ENCODE peak calls at places on chromosomes 7 and 10, in four cellular contexts. One of them, this sample, is unnamed.

GRCh38 chr10:5888843-5889623 is 660 bp downstream of the ANKRD16 start:
- DNase-seq in T follicular helper cell: peak
- DNase-seq in left lung: peak
- DNase-seq in occipital lobe: peak
- DNase-seq in this sample: no peak

GRCh38 chr7:44914992-44915607 is 29.8 kb upstream of the PURB start:
- DNase-seq in left lung: no peak
- DNase-seq in T follicular helper cell: peak
- DNase-seq in occipital lobe: no peak
- DNase-seq in this sample: no peak

GRCh38 chr10:125742465-125742864 is 23.0 kb downstream of the EDRF1 start:
- DNase-seq in occipital lobe: no peak
- DNase-seq in left lung: no peak
- DNase-seq in T follicular helper cell: no peak
- DNase-seq in this sample: no peak

GRCh38 chr10:114388275-114388674 is 16.0 kb downstream of the AFAP1L2 start:
- DNase-seq in left lung: no peak
- DNase-seq in T follicular helper cell: no peak
- DNase-seq in occipital lobe: no peak
- DNase-seq in this sample: no peak

GRCh38 chr10:2981361-2981801 is 86.0 kb upstream of the PFKP start:
- DNase-seq in left lung: no peak
- DNase-seq in T follicular helper cell: no peak
- DNase-seq in occipital lobe: no peak
- DNase-seq in this sample: no peak

GRCh38 chr10:43867667-43868361 is 219.1 kb upstream of the ZNF32 start:
- DNase-seq in T follicular helper cell: no peak
- DNase-seq in occipital lobe: no peak
- DNase-seq in left lung: no peak
- DNase-seq in this sample: no peak

GRCh38 chr7:95878677-95879076 is 106.3 kb downstream of the DYNC1I1 start:
- DNase-seq in occipital lobe: no peak
- DNase-seq in left lung: no peak
- DNase-seq in T follicular helper cell: no peak
- DNase-seq in this sample: no peak

GRCh38 chr10:22761569-22762220 is 47.3 kb upstream of the PIP4K2A start:
- DNase-seq in left lung: no peak
- DNase-seq in occipital lobe: peak
- DNase-seq in T follicular helper cell: no peak
- DNase-seq in this sample: peak

GRCh38 chr10:89392974-89393373 is 551 bp downstream of the IFIT1 start:
- DNase-seq in occipital lobe: no peak
- DNase-seq in left lung: no peak
- DNase-seq in T follicular helper cell: no peak
- DNase-seq in this sample: no peak

GRCh38 chr10:24196426-24197039 is 12.4 kb upstream of the KIAA1217 start:
- DNase-seq in left lung: no peak
- DNase-seq in occipital lobe: peak
- DNase-seq in T follicular helper cell: peak
- DNase-seq in this sample: peak

GRCh38 chr10:16779375-16779774 is 37.8 kb downstream of the RSU1 start:
- DNase-seq in T follicular helper cell: no peak
- DNase-seq in left lung: no peak
- DNase-seq in occipital lobe: no peak
- DNase-seq in this sample: no peak

GRCh38 chr10:115026041-115026779 is 67.0 kb upstream of the ATRNL1 start:
- DNase-seq in occipital lobe: peak
- DNase-seq in T follicular helper cell: no peak
- DNase-seq in left lung: no peak
- DNase-seq in this sample: no peak

GRCh38 chr7:244981-245380 is 45.0 kb upstream of the FOXL3 start:
- DNase-seq in T follicular helper cell: no peak
- DNase-seq in left lung: no peak
- DNase-seq in occipital lobe: no peak
- DNase-seq in this sample: no peak

GRCh38 chr7:18610331-18610948 is 114.9 kb downstream of the HDAC9 start:
- DNase-seq in occipital lobe: no peak
- DNase-seq in left lung: no peak
- DNase-seq in T follicular helper cell: no peak
- DNase-seq in this sample: no peak

GRCh38 chr10:121244791-121245190 is 353.5 kb downstream of the FGFR2 start:
- DNase-seq in T follicular helper cell: no peak
- DNase-seq in occipital lobe: no peak
- DNase-seq in left lung: no peak
- DNase-seq in this sample: no peak

GRCh38 chr10:34176351-34176750 is 638.7 kb downstream of the PARD3 start:
- DNase-seq in left lung: no peak
- DNase-seq in T follicular helper cell: no peak
- DNase-seq in occipital lobe: no peak
- DNase-seq in this sample: no peak

GRCh38 chr7:141360414-141360760 is 190.8 kb upstream of the AGK start:
- DNase-seq in T follicular helper cell: no peak
- DNase-seq in left lung: no peak
- DNase-seq in occipital lobe: no peak
- DNase-seq in this sample: no peak

GRCh38 chr10:36629476-36629875 is 495.9 kb upstream of the ANKRD30A start:
- DNase-seq in occipital lobe: no peak
- DNase-seq in left lung: no peak
- DNase-seq in T follicular helper cell: no peak
- DNase-seq in this sample: no peak

GRCh38 chr7:28114056-28114455 is 66.5 kb downstream of the JAZF1 start:
- DNase-seq in occipital lobe: peak
- DNase-seq in left lung: no peak
- DNase-seq in T follicular helper cell: no peak
- DNase-seq in this sample: no peak

GRCh38 chr7:91645542-91645941 is 235.0 kb downstream of the MTERF1 start:
- DNase-seq in T follicular helper cell: no peak
- DNase-seq in left lung: no peak
- DNase-seq in occipital lobe: no peak
- DNase-seq in this sample: no peak

GRCh38 chr10:49734676-49735075 is 27.4 kb downstream of the OGDHL start:
- DNase-seq in left lung: peak
- DNase-seq in occipital lobe: no peak
- DNase-seq in T follicular helper cell: no peak
- DNase-seq in this sample: no peak

GRCh38 chr7:149245244-149245643 is 5.8 kb downstream of the ZNF212 start:
- DNase-seq in T follicular helper cell: no peak
- DNase-seq in occipital lobe: no peak
- DNase-seq in left lung: no peak
- DNase-seq in this sample: no peak

GRCh38 chr10:35942052-35942451 is 300.0 kb upstream of the FZD8 start:
- DNase-seq in T follicular helper cell: no peak
- DNase-seq in occipital lobe: no peak
- DNase-seq in left lung: no peak
- DNase-seq in this sample: no peak

GRCh38 chr7:158300427-158300826 is 287.2 kb downstream of the PTPRN2 start:
- DNase-seq in T follicular helper cell: no peak
- DNase-seq in occipital lobe: no peak
- DNase-seq in left lung: no peak
- DNase-seq in this sample: no peak

GRCh38 chr7:37901890-37902524 is 14.6 kb downstream of the SFRP4 start:
- DNase-seq in T follicular helper cell: no peak
- DNase-seq in occipital lobe: no peak
- DNase-seq in left lung: no peak
- DNase-seq in this sample: no peak

GRCh38 chr10:2917926-2918325 is 149.4 kb upstream of the PFKP start:
- DNase-seq in T follicular helper cell: no peak
- DNase-seq in occipital lobe: no peak
- DNase-seq in left lung: no peak
- DNase-seq in this sample: no peak

This sample was measured in posterior cingulate gyrus.